ENCODE peak calls at places on chromosomes 12 and 14, in eight cellular contexts. S is HFF-Myc, D is OCI-LY7, W is heart right ventricle, F is astrocyte, H is tibial nerve, Z is cardiac muscle cell, M is mammary epithelial cell. I is an unnamed sample.
A peak's percentile ranks its signal among the peaks of the same experiment; 100 is the strongest.

GRCh38 chr14:95540236-95540635 is 5.4 kb downstream of the GLRX5 start:
- DNase-seq in S (no peak), D (no peak), W (no peak), F (no peak), H (no peak), Z (no peak), M (no peak), I (no peak)

GRCh38 chr12:52585001-52585400 is 11.4 kb upstream of the KRT74 start:
- DNase-seq in S (no peak), D (no peak), W (no peak), F (no peak), H (no peak), Z (no peak), M (no peak), I (no peak)

GRCh38 chr12:92145481-92145730 is 240 bp downstream of the BTG1 start:
- DNase-seq in S (no peak), D (no peak), W (no peak), F (no peak), H (peak; percentile 22), Z (no peak), M (no peak), I (no peak)

GRCh38 chr12:84056-84455 is 17.5 kb downstream of the IQSEC3 start:
- DNase-seq in S (no peak), D (no peak), W (no peak), F (no peak), H (no peak), Z (no peak), M (no peak), I (no peak)

GRCh38 chr12:101671157-101671791 is 26.2 kb upstream of the CHPT1 start:
- DNase-seq in S (no peak), D (peak; percentile 79), W (no peak), F (no peak), H (no peak), Z (no peak), M (no peak), I (no peak)

GRCh38 chr14:106459971-106460730 is 933.8 kb downstream of the TMEM121 start:
- DNase-seq in S (no peak), D (peak; percentile 45), W (no peak), F (no peak), H (no peak), Z (no peak), M (no peak), I (no peak)

GRCh38 chr14:22556990-22557623 is 31.9 kb downstream of the DAD1 start:
- DNase-seq in S (no peak), D (peak; percentile 93), W (peak; percentile 85), F (peak; percentile 30), H (peak; percentile 53), Z (peak; percentile 80), M (peak; percentile 67), I (no peak)

GRCh38 chr12:104303538-104304151 is at the start of gene EID3:
- DNase-seq in S (no peak), D (peak; percentile 70), W (peak; percentile 90), F (peak; percentile 67), H (peak; percentile 65), Z (peak; percentile 89), M (peak; percentile 71), I (no peak)

GRCh38 chr12:99600388-99600787 is 47.2 kb upstream of the GARIN6 start:
- DNase-seq in S (no peak), D (peak; percentile 99), W (no peak), F (no peak), H (no peak), Z (no peak), M (no peak), I (no peak)

GRCh38 chr12:86698581-86698980 is 442.4 kb upstream of the MGAT4C start:
- DNase-seq in S (no peak), D (no peak), W (no peak), F (peak; percentile 60), H (no peak), Z (peak; percentile 75), M (no peak), I (peak; percentile 55)

GRCh38 chr12:130031571-130032189 is 127.9 kb upstream of the TMEM132D start:
- DNase-seq in S (no peak), D (peak; percentile 56), W (peak; percentile 25), F (no peak), H (no peak), Z (peak; percentile 6), M (no peak), I (no peak)

GRCh38 chr12:117329756-117330155 is 31.7 kb downstream of the NOS1 start:
- DNase-seq in S (no peak), D (no peak), W (no peak), F (no peak), H (no peak), Z (no peak), M (no peak), I (no peak)

GRCh38 chr12:124913474-124914391 is 717 bp downstream of the UBC start:
- DNase-seq in S (no peak), D (peak; percentile 96), W (peak; percentile 86), F (peak; percentile 57), H (peak; percentile 80), Z (peak; percentile 78), M (peak; percentile 86), I (no peak)

GRCh38 chr14:65287264-65288131 is 125.0 kb upstream of the FUT8 start:
- DNase-seq in S (no peak), D (peak; percentile 91), W (no peak), F (no peak), H (no peak), Z (no peak), M (no peak), I (no peak)

GRCh38 chr14:96574633-96575191 is 72.5 kb downstream of the PAPOLA start:
- DNase-seq in S (peak; percentile 55), D (no peak), W (no peak), F (peak; percentile 72), H (no peak), Z (peak; percentile 78), M (peak; percentile 51), I (peak; percentile 44)

GRCh38 chr12:50988871-50989270 is 36.5 kb downstream of the HIGD1C start:
- DNase-seq in S (no peak), D (no peak), W (no peak), F (no peak), H (no peak), Z (no peak), M (no peak), I (no peak)

GRCh38 chr12:80195737-80196136 is 96.4 kb downstream of the OTOGL start:
- DNase-seq in S (no peak), D (no peak), W (no peak), F (no peak), H (no peak), Z (no peak), M (no peak), I (no peak)

GRCh38 chr12:27382126-27382795 is 49.6 kb downstream of the BMAL2 start:
- DNase-seq in S (no peak), D (no peak), W (no peak), F (no peak), H (no peak), Z (no peak), M (no peak), I (peak; percentile 93)

GRCh38 chr14:81209187-81209836 is 11.4 kb downstream of the GTF2A1 start:
- DNase-seq in S (no peak), D (peak; percentile 50), W (no peak), F (no peak), H (no peak), Z (no peak), M (no peak), I (no peak)

GRCh38 chr12:48966177-48966890 is 5.2 kb downstream of the WNT10B start:
- DNase-seq in S (no peak), D (no peak), W (no peak), F (no peak), H (no peak), Z (no peak), M (no peak), I (no peak)

GRCh38 chr12:97359291-97359690 is 103.3 kb upstream of the RMST start:
- DNase-seq in S (no peak), D (no peak), W (no peak), F (no peak), H (no peak), Z (no peak), M (no peak), I (no peak)

GRCh38 chr12:75855360-75855759 is 176.2 kb downstream of the PHLDA1 start:
- DNase-seq in S (no peak), D (no peak), W (no peak), F (no peak), H (no peak), Z (no peak), M (no peak), I (no peak)
- H3K4me3 ChIP-seq in S (no peak overlapping the region), D (no peak overlapping the region), W (no peak overlapping the region), F (no peak overlapping the region), H (no peak overlapping the region), Z (no peak overlapping the region), M (no peak overlapping the region), I (no peak overlapping the region)

DNA sequence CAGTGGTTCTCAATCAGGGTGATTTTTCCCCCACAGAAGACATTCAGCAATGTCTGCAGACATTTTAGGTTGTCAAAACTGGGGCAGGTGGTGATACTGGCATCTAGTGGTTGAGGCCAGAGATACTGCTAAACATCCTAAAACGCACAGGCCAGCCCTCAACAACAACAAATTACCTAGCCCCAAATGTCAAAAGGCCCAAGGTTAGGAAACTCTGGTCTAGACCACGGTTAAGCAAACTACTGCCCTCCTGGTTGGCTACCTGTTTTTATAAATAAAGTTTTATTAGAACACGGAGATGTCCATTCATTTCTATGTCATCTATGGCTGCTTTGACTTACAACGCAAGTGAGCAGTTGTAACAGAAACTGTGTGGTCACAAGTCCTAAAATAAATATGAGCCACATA is 186.7 kb downstream of the EFCAB11 start:
- DNase-seq in S (peak; percentile 15), D (peak; percentile 81), W (peak; percentile 49), F (peak; percentile 23), H (no peak), Z (peak; percentile 74), M (peak; percentile 25), I (peak; percentile 7)
- TF ChIP-seq CTCF in S (peak; percentile 72), D (peak; percentile 94), W (peak; percentile 70), F (peak; percentile 71), H (peak; percentile 60), Z (peak; percentile 79), M (peak; percentile 37), I (peak; percentile 83)

GRCh38 chr12:14957769-14958168 is 3.6 kb downstream of the ARHGDIB start:
- DNase-seq in S (no peak), D (no peak), W (no peak), F (no peak), H (no peak), Z (no peak), M (no peak), I (no peak)
- H3K4me3 ChIP-seq in S (no peak overlapping the region), D (peak overlapping the region; percentile 72), W (peak overlapping the region; percentile 55), F (no peak overlapping the region), H (no peak overlapping the region), Z (no peak overlapping the region), M (no peak overlapping the region), I (no peak overlapping the region)

DNA sequence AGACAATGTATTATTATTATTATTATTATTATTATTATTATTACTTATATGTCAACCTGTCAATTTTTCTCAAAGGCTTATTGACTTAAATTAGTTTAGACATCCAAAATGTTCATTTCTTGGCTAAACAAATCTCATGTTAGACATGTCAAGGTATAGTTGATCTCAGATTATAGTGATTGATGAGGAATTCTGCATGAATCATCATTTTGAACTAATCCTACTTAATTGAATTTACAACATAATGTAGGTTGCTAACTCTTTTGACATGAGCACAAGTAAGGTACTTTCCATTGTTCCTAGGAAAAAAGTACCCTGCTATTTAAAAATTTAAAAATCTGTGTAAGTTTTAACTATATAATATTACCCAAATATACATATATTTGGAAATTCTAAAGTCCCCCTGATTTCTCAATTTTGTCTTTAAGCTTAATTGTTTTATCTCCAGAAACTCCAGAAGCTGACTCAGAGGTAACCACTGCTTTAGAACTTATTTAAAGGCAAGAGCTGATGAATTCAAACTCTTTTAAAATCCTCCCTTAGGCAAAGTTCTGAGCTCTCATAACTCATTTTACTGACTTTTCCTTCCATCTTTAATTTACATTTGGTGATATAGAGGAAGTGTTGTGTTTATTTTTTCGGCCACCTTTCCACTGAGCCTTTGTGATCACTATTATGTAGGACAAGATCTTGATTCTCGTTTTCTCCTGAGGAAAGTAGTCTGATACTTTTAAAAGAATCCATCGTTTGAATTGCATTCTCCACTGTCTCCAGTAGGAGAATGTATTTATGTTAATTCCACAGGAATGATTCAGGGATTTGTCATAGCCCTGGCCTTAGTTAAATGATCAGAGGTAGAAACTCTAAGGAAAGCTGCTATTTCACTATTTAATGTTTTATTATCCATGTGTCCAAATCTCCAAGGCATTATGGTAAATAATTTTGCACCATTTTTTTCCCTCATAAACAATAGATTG is 1304.5 kb downstream of the AACS start:
- DNase-seq in S (no peak), D (no peak), W (no peak), F (peak; percentile 76), H (no peak), Z (peak; percentile 45), M (no peak), I (peak; percentile 58)
- TF ChIP-seq CTCF in S (no peak), D (no peak), W (peak; percentile 8), F (peak; percentile 38), H (peak; percentile 5), Z (peak; percentile 23), M (no peak), I (peak; percentile 42)